ENCODE peak calls at places on chromosome 5, in seven cellular contexts. I, B, V, X, T, H and C are unnamed samples.
A peak's percentile ranks its signal among the peaks of the same experiment; 100 is the strongest.

GRCh38 chr5:43658499-43658898 is 55.5 kb downstream of the NNT start:
- DNase-seq in B (no peak), I (no peak), T (no peak), X (no peak), H (no peak), V (no peak), C (no peak)

GRCh38 chr5:27474395-27474794 is 436.0 kb upstream of the CDH9 start:
- DNase-seq in B (no peak), X (no peak), T (no peak), I (no peak), H (no peak), V (no peak), C (no peak)

GRCh38 chr5:108003178-108003577 is 332.4 kb upstream of the EFNA5 start:
- DNase-seq in H (peak; percentile 70), X (no peak), I (no peak), B (no peak), T (no peak), V (no peak), C (no peak)

GRCh38 chr5:157045601-157046000 is 13.3 kb downstream of the HAVCR1 start:
- DNase-seq in H (no peak), T (no peak), I (no peak), B (no peak), V (no peak), X (no peak), C (no peak)

GRCh38 chr5:65809817-65810531 is 88.0 kb downstream of the NLN start:
- DNase-seq in I (no peak), X (peak; percentile 75), H (no peak), B (no peak), V (no peak), T (no peak), C (peak; percentile 83)

GRCh38 chr5:61301345-61301744 is 30.7 kb upstream of the ZSWIM6 start:
- DNase-seq in H (no peak), I (no peak), X (no peak), V (no peak), T (no peak), B (no peak), C (no peak)

GRCh38 chr5:171893290-171893890 is 107.8 kb downstream of the SMIM23 start:
- DNase-seq in B (no peak), I (no peak), V (no peak), T (no peak), H (no peak), X (no peak), C (no peak)

GRCh38 chr5:136020383-136021015 is 8.3 kb upstream of the TGFBI start:
- DNase-seq in H (no peak), T (no peak), V (peak; percentile 54), B (no peak), I (peak; percentile 72), X (no peak), C (peak; percentile 14)

GRCh38 chr5:133780619-133781280 is 168.4 kb upstream of the FSTL4 start:
- DNase-seq in I (no peak), X (no peak), B (no peak), T (no peak), H (no peak), V (no peak), C (no peak)

GRCh38 chr5:132471006-132471907 is 19.3 kb downstream of the IRF1 start:
- DNase-seq in V (no peak), H (no peak), T (no peak), X (peak; percentile 23), I (peak; percentile 28), B (no peak), C (peak; percentile 17)

GRCh38 chr5:149605998-149606721 is 24.9 kb downstream of the ARHGEF37 start:
- DNase-seq in T (no peak), H (peak; percentile 81), X (peak; percentile 49), B (no peak), V (peak; percentile 37), I (no peak), C (peak; percentile 76)

GRCh38 chr5:134586866-134587524 is 45.6 kb downstream of the SAR1B start:
- DNase-seq in B (no peak), V (peak; percentile 79), I (peak; percentile 87), T (peak; percentile 99), H (peak; percentile 45), X (peak; percentile 88), C (peak; percentile 86)

GRCh38 chr5:56669534-56670483 is 145.5 kb upstream of the MAP3K1 start:
- DNase-seq in V (peak; percentile 74), X (peak; percentile 83), B (no peak), I (peak; percentile 74), T (peak; percentile 47), H (peak; percentile 98), C (peak; percentile 71)

GRCh38 chr5:133499896-133500295 is 112.4 kb downstream of the FSTL4 start:
- DNase-seq in B (peak; percentile 70), V (peak; percentile 50), X (no peak), H (no peak), I (no peak), T (peak; percentile 11), C (peak; percentile 20)

GRCh38 chr5:41686191-41686590 is 175.8 kb upstream of the PLCXD3 start:
- DNase-seq in H (no peak), X (no peak), T (no peak), V (no peak), I (no peak), B (no peak), C (no peak)

GRCh38 chr5:55997742-55998351 is 3.1 kb upstream of the IL6ST start:
- DNase-seq in X (no peak), V (no peak), T (no peak), H (no peak), B (no peak), I (no peak), C (no peak)

DNA sequence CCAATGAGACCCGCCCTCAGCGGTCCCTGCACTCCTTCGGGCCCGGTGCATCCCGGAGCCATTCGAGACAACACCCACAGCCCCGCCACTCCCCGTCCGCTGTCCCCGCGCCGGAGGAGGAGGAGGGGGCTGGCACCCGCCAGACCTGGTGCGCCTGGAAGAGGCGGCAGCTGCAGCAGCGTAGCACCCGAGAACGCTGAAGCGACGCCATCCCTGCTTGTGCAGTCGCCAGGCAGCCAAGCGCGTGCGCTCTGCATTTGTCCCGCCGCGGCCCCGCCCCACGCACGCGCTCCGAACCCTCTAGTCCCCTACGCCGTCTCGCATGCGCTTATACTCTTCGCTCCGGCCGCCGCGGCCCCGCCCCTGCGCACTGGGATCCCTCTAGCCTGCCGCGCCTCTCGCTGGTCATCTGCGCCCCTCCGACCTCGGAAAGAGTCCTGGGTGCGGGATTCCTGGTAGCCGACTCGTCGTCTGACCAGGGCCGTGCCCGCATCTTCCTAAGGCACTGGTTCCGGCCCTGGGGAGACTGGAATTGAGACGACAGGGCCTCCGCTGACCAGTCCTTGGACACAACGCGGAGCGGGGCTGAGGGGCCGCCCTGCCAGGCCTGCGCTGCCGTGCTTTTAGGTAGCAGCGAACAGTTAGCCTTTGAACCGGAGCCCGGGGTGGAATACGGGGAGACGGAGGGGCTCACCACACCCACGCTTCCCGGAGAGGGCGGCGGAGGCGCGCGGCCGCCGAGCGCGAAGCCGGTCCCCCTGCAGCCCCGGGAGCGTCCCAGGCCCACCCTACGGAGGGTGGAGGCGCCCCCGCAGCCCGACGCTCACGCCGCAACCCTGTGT is at the start of gene MRNIP:
- DNase-seq in V (peak; percentile 98), T (peak; percentile 93), H (peak; percentile 79), X (peak; percentile 97), I (peak; percentile 98), B (peak; percentile 98), C (peak; percentile 98)
- TF ChIP-seq EP300 in V (no peak), T (no peak), H (peak; percentile 16), X (no peak), I (no peak), B (no peak), C (no peak)

DNA sequence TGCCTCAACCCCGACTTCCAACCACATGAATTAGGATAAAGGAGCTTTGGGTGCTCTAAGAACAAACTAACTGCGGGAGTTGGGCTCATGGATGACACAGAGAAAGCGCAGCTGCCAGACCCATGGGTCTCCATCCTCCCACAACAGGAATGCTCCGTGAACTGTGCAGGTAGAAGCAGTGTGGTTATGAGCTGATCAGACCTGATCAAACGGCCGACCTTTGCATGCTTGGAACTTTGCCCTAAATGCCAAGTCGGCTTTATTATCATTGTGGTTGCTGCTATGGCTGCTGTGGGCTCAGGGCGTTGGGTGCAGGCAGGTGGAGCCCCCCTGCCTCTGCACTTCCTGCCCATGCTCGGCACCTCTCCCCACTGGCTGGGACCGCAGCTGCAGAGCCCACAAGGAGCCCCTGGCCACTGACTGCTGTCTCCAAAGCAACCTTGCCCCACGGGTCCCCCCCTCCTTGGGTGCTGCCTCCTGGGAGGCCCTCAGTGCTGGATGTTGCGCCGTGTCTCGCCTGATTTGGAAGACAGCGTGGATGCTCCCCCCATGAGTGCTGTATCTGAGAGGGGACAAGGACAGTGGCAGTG is 2.6 kb upstream of the SLC6A3 start:
- DNase-seq in I (no peak), V (peak; percentile 10), H (no peak), T (peak; percentile 20), X (peak; percentile 8), B (no peak), C (no peak)
- H3K27me3 ChIP-seq in I (peaks cover 50% of the 10 kb centered on the region), V (peaks cover 4% of the 10 kb centered on the region), H (peaks cover 8% of the 10 kb centered on the region), T (peaks cover 30% of the 10 kb centered on the region), X (peaks cover 43% of the 10 kb centered on the region), B (no peaks in the 10 kb centered on the region), C (peaks cover 59% of the 10 kb centered on the region)

DNA sequence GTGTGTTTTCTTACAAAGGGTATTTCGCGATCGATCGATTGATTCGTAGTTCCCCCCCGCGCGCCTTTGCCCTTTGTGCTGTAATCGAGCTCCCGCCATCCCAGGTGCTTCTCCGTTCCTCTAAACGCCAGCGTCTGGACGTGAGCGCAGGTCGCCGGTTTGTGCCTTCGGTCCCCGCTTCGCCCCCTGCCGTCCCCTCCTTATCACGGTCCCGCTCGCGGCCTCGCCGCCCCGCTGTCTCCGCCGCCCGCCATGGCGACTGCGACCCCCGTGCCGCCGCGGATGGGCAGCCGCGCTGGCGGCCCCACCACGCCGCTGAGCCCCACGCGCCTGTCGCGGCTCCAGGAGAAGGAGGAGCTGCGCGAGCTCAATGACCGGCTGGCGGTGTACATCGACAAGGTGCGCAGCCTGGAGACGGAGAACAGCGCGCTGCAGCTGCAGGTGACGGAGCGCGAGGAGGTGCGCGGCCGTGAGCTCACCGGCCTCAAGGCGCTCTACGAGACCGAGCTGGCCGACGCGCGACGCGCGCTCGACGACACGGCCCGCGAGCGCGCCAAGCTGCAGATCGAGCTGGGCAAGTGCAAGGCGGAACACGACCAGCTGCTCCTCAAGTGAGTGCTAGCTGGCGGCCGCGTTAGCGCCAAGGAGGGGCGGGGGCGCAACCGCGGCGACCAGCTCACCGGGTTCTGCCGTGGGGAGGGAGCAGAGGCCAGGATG is 479 bp downstream of the LMNB1 start:
- DNase-seq in H (no peak), X (peak; percentile 65), B (no peak), T (no peak), V (peak; percentile 68), I (peak; percentile 70), C (peak; percentile 64)
- TF ChIP-seq POLR2AphosphoS5 in H (no peak), X (no peak), B (no peak), T (peak; percentile 68), V (peak; percentile 9), I (no peak), C (peak; percentile 46)

DNA sequence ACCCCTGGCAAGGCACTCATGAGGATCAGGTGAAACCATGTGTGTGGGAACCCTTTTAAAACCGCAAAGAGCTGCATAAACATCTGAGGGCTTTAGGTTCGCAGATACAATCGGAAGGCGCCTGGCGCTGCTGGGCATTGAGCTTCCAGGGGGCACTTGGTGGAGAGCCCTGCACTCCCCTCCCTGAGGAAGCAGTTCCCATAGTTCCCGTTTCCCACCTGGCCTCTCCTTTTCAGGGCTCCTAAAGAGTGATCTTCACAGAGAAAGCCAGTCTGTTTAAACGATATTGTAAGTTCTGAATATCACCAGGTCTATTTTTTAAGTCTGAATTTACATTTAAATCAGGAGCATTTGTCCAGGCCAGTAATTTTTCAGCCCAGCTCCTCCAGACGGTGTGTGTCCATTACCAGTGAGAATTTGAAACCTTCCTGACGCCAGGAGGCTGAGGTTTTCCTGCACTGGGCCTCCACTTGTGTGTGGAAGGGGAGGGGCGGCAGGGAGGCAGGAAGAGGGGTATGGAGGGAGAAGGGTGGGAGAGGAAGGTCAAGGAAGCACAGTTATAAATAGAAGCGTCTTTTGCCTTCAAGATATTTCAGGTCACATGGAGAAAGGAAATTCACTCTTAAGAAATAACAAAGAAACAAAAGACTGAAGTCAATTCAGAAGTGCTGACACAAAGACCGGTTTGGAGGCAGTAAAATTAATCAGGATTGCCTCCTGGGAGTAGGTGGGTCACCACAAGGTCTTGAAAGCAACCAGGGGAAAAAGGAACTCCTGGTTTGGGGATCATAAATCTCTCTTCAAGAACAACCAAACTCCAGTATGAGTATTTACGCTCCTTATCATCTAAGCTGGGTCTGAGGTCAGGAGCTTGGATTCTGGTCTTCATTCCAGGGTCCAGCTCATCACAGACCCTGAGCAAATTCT is 14.3 kb upstream of the MGAT1 start:
- DNase-seq in H (no peak), V (no peak), B (no peak), T (no peak), X (no peak), I (peak; percentile 80), C (no peak)
- TF ChIP-seq EP300 in H (no peak), V (no peak), B (no peak), T (no peak), X (no peak), I (no peak), C (no peak)